ENCODE peak calls at places on chromosome 1, in ten cellular contexts. One of them, this sample, is unnamed.

GRCh38 chr1:47507921-47508894 is 70.4 kb downstream of the FOXD2 start:
- DNase-seq in activated CD8-positive, alpha-beta memory T cell treated with anti-CD3 and anti-CD28 coated beads, Interleukin-2, amount 50 U/mL, for 4 hours: peak; percentile 42
- DNase-seq in HT-29: peak; percentile 63
- DNase-seq in stimulated activated naive CD8-positive, alpha-beta T cell treated with anti-CD3 and anti-CD28 coated beads, Interleukin-15, Interleukin-2, amounts not matched to agents 100 U/mL and 50 U/mL, for 24 hours: peak; percentile 58
- DNase-seq in activated T-helper 1 cell treated with Interleukin-2 at 50 U/mL for 16 hours: no peak
- DNase-seq in RWPE1: no peak
- DNase-seq in HEK293T: peak; percentile 63
- DNase-seq in activated naive CD4-positive, alpha-beta T cell: no peak
- DNase-seq in lung microvascular endothelial cell: no peak
- DNase-seq in H1: peak; percentile 57
- DNase-seq in this sample: peak; percentile 63

GRCh38 chr1:1217621-1218523 is 3.9 kb upstream of the TNFRSF4 start:
- DNase-seq in activated CD8-positive, alpha-beta memory T cell treated with anti-CD3 and anti-CD28 coated beads, Interleukin-2, amount 50 U/mL, for 4 hours: no peak
- DNase-seq in HT-29: peak; percentile 65
- DNase-seq in stimulated activated naive CD8-positive, alpha-beta T cell treated with anti-CD3 and anti-CD28 coated beads, Interleukin-15, Interleukin-2, amounts not matched to agents 100 U/mL and 50 U/mL, for 24 hours: no peak
- DNase-seq in activated T-helper 1 cell treated with Interleukin-2 at 50 U/mL for 16 hours: no peak
- DNase-seq in RWPE1: peak; percentile 91
- DNase-seq in HEK293T: no peak
- DNase-seq in activated naive CD4-positive, alpha-beta T cell: no peak
- DNase-seq in lung microvascular endothelial cell: peak; percentile 46
- DNase-seq in H1: no peak
- DNase-seq in this sample: peak; percentile 73

GRCh38 chr1:161086457-161086856 is 2.9 kb downstream of the NECTIN4 start:
- DNase-seq in activated CD8-positive, alpha-beta memory T cell treated with anti-CD3 and anti-CD28 coated beads, Interleukin-2, amount 50 U/mL, for 4 hours: no peak
- DNase-seq in HT-29: peak; percentile 39
- DNase-seq in stimulated activated naive CD8-positive, alpha-beta T cell treated with anti-CD3 and anti-CD28 coated beads, Interleukin-15, Interleukin-2, amounts not matched to agents 100 U/mL and 50 U/mL, for 24 hours: no peak
- DNase-seq in activated T-helper 1 cell treated with Interleukin-2 at 50 U/mL for 16 hours: no peak
- DNase-seq in RWPE1: no peak
- DNase-seq in HEK293T: no peak
- DNase-seq in activated naive CD4-positive, alpha-beta T cell: no peak
- DNase-seq in lung microvascular endothelial cell: no peak
- DNase-seq in H1: no peak
- DNase-seq in this sample: no peak

GRCh38 chr1:115412733-115413132 is 74.7 kb upstream of the NGF start:
- DNase-seq in activated CD8-positive, alpha-beta memory T cell treated with anti-CD3 and anti-CD28 coated beads, Interleukin-2, amount 50 U/mL, for 4 hours: no peak
- DNase-seq in HT-29: no peak
- DNase-seq in stimulated activated naive CD8-positive, alpha-beta T cell treated with anti-CD3 and anti-CD28 coated beads, Interleukin-15, Interleukin-2, amounts not matched to agents 100 U/mL and 50 U/mL, for 24 hours: no peak
- DNase-seq in activated T-helper 1 cell treated with Interleukin-2 at 50 U/mL for 16 hours: no peak
- DNase-seq in RWPE1: no peak
- DNase-seq in HEK293T: no peak
- DNase-seq in activated naive CD4-positive, alpha-beta T cell: no peak
- DNase-seq in lung microvascular endothelial cell: no peak
- DNase-seq in H1: no peak
- DNase-seq in this sample: no peak

GRCh38 chr1:115838805-115839705 is 1.9 kb downstream of the NHLH2 start:
- DNase-seq in activated CD8-positive, alpha-beta memory T cell treated with anti-CD3 and anti-CD28 coated beads, Interleukin-2, amount 50 U/mL, for 4 hours: no peak
- DNase-seq in HT-29: no peak
- DNase-seq in stimulated activated naive CD8-positive, alpha-beta T cell treated with anti-CD3 and anti-CD28 coated beads, Interleukin-15, Interleukin-2, amounts not matched to agents 100 U/mL and 50 U/mL, for 24 hours: peak; percentile 15
- DNase-seq in activated T-helper 1 cell treated with Interleukin-2 at 50 U/mL for 16 hours: no peak
- DNase-seq in RWPE1: peak; percentile 72
- DNase-seq in HEK293T: peak; percentile 66
- DNase-seq in activated naive CD4-positive, alpha-beta T cell: no peak
- DNase-seq in lung microvascular endothelial cell: peak; percentile 5
- DNase-seq in H1: peak; percentile 83
- DNase-seq in this sample: peak; percentile 29

GRCh38 chr1:38456564-38456876 is 403.1 kb downstream of the RRAGC start:
- DNase-seq in activated CD8-positive, alpha-beta memory T cell treated with anti-CD3 and anti-CD28 coated beads, Interleukin-2, amount 50 U/mL, for 4 hours: no peak
- DNase-seq in HT-29: no peak
- DNase-seq in stimulated activated naive CD8-positive, alpha-beta T cell treated with anti-CD3 and anti-CD28 coated beads, Interleukin-15, Interleukin-2, amounts not matched to agents 100 U/mL and 50 U/mL, for 24 hours: no peak
- DNase-seq in activated T-helper 1 cell treated with Interleukin-2 at 50 U/mL for 16 hours: no peak
- DNase-seq in RWPE1: no peak
- DNase-seq in HEK293T: no peak
- DNase-seq in activated naive CD4-positive, alpha-beta T cell: no peak
- DNase-seq in lung microvascular endothelial cell: no peak
- DNase-seq in H1: no peak
- DNase-seq in this sample: no peak

GRCh38 chr1:156838972-156839371 is 19.9 kb downstream of the INSRR start:
- DNase-seq in activated CD8-positive, alpha-beta memory T cell treated with anti-CD3 and anti-CD28 coated beads, Interleukin-2, amount 50 U/mL, for 4 hours: peak; percentile 54
- DNase-seq in HT-29: peak; percentile 53
- DNase-seq in stimulated activated naive CD8-positive, alpha-beta T cell treated with anti-CD3 and anti-CD28 coated beads, Interleukin-15, Interleukin-2, amounts not matched to agents 100 U/mL and 50 U/mL, for 24 hours: peak; percentile 59
- DNase-seq in activated T-helper 1 cell treated with Interleukin-2 at 50 U/mL for 16 hours: no peak
- DNase-seq in RWPE1: no peak
- DNase-seq in HEK293T: peak; percentile 86
- DNase-seq in activated naive CD4-positive, alpha-beta T cell: no peak
- DNase-seq in lung microvascular endothelial cell: no peak
- DNase-seq in H1: peak; percentile 86
- DNase-seq in this sample: peak; percentile 71

GRCh38 chr1:74571493-74571800 is 59.0 kb upstream of the LRRC53 start:
- DNase-seq in activated CD8-positive, alpha-beta memory T cell treated with anti-CD3 and anti-CD28 coated beads, Interleukin-2, amount 50 U/mL, for 4 hours: no peak
- DNase-seq in HT-29: no peak
- DNase-seq in stimulated activated naive CD8-positive, alpha-beta T cell treated with anti-CD3 and anti-CD28 coated beads, Interleukin-15, Interleukin-2, amounts not matched to agents 100 U/mL and 50 U/mL, for 24 hours: no peak
- DNase-seq in activated T-helper 1 cell treated with Interleukin-2 at 50 U/mL for 16 hours: no peak
- DNase-seq in RWPE1: no peak
- DNase-seq in HEK293T: no peak
- DNase-seq in activated naive CD4-positive, alpha-beta T cell: no peak
- DNase-seq in lung microvascular endothelial cell: no peak
- DNase-seq in H1: no peak
- DNase-seq in this sample: no peak

This sample was measured in stimulated activated CD8-positive, alpha-beta memory T cell treated with anti-CD3 and anti-CD28 coated beads, Interleukin-4, amount 100 ng/mL, for 48 hours.